ENCODE peak calls at places on chromosome 5, in eight cellular contexts. One of them, this sample, is unnamed.

GRCh38 chr5:150647275-150648251 is 7.1 kb downstream of the SYNPO start:
- DNase-seq in Calu3: no peak
- DNase-seq in skeletal muscle cell: no peak
- DNase-seq in uterus: peak
- DNase-seq in ACHN: no peak
- DNase-seq in HT1080: no peak
- DNase-seq in germinal center: no peak
- DNase-seq in HEK293T: no peak
- DNase-seq in this sample: no peak

GRCh38 chr5:145495741-145496140 is 339.4 kb downstream of the PRELID2 start:
- DNase-seq in Calu3: peak
- DNase-seq in skeletal muscle cell: peak
- DNase-seq in uterus: no peak
- DNase-seq in ACHN: peak
- DNase-seq in HT1080: peak
- DNase-seq in germinal center: no peak
- DNase-seq in HEK293T: no peak
- DNase-seq in this sample: no peak

GRCh38 chr5:126525630-126526245 is 69.3 kb downstream of the ALDH7A1 start:
- DNase-seq in Calu3: peak
- DNase-seq in skeletal muscle cell: no peak
- DNase-seq in uterus: peak
- DNase-seq in ACHN: no peak
- DNase-seq in HT1080: peak
- DNase-seq in germinal center: no peak
- DNase-seq in HEK293T: no peak
- DNase-seq in this sample: no peak

GRCh38 chr5:115296130-115296997 is at the start of gene CCDC112:
- DNase-seq in Calu3: peak
- DNase-seq in skeletal muscle cell: peak
- DNase-seq in uterus: peak
- DNase-seq in ACHN: peak
- DNase-seq in HT1080: peak
- DNase-seq in germinal center: peak
- DNase-seq in HEK293T: peak
- DNase-seq in this sample: peak

GRCh38 chr5:135184646-135185045 is 150.6 kb upstream of the PITX1 start:
- DNase-seq in Calu3: no peak
- DNase-seq in skeletal muscle cell: no peak
- DNase-seq in uterus: no peak
- DNase-seq in ACHN: no peak
- DNase-seq in HT1080: no peak
- DNase-seq in germinal center: no peak
- DNase-seq in HEK293T: no peak
- DNase-seq in this sample: no peak

GRCh38 chr5:163172540-163173337 is 264.7 kb upstream of the CCNG1 start:
- DNase-seq in Calu3: no peak
- DNase-seq in skeletal muscle cell: no peak
- DNase-seq in uterus: no peak
- DNase-seq in ACHN: no peak
- DNase-seq in HT1080: no peak
- DNase-seq in germinal center: no peak
- DNase-seq in HEK293T: no peak
- DNase-seq in this sample: no peak

GRCh38 chr5:157241483-157241882 is 24.4 kb upstream of the CYFIP2 start:
- DNase-seq in Calu3: no peak
- DNase-seq in skeletal muscle cell: no peak
- DNase-seq in uterus: no peak
- DNase-seq in ACHN: no peak
- DNase-seq in HT1080: no peak
- DNase-seq in germinal center: no peak
- DNase-seq in HEK293T: no peak
- DNase-seq in this sample: no peak

GRCh38 chr5:44714871-44715580 is 93.7 kb upstream of the MRPS30 start:
- DNase-seq in Calu3: no peak
- DNase-seq in skeletal muscle cell: no peak
- DNase-seq in uterus: no peak
- DNase-seq in ACHN: no peak
- DNase-seq in HT1080: no peak
- DNase-seq in germinal center: no peak
- DNase-seq in HEK293T: no peak
- DNase-seq in this sample: no peak

GRCh38 chr5:40904205-40904993 is 4.9 kb upstream of the C7 start:
- DNase-seq in Calu3: peak
- DNase-seq in skeletal muscle cell: peak
- DNase-seq in uterus: peak
- DNase-seq in ACHN: peak
- DNase-seq in HT1080: peak
- DNase-seq in germinal center: peak
- DNase-seq in HEK293T: peak
- DNase-seq in this sample: peak

GRCh38 chr5:154355141-154355611 is 90.6 kb upstream of the SAP30L start:
- DNase-seq in Calu3: no peak
- DNase-seq in skeletal muscle cell: no peak
- DNase-seq in uterus: no peak
- DNase-seq in ACHN: no peak
- DNase-seq in HT1080: no peak
- DNase-seq in germinal center: no peak
- DNase-seq in HEK293T: no peak
- DNase-seq in this sample: no peak

GRCh38 chr5:157434096-157434495 is 25.9 kb upstream of the NIPAL4 start:
- DNase-seq in Calu3: no peak
- DNase-seq in skeletal muscle cell: no peak
- DNase-seq in uterus: no peak
- DNase-seq in ACHN: no peak
- DNase-seq in HT1080: no peak
- DNase-seq in germinal center: no peak
- DNase-seq in HEK293T: no peak
- DNase-seq in this sample: no peak

GRCh38 chr5:9877473-9877872 is 247.3 kb upstream of the TAS2R1 start:
- DNase-seq in Calu3: no peak
- DNase-seq in skeletal muscle cell: no peak
- DNase-seq in uterus: no peak
- DNase-seq in ACHN: no peak
- DNase-seq in HT1080: no peak
- DNase-seq in germinal center: no peak
- DNase-seq in HEK293T: no peak
- DNase-seq in this sample: no peak

GRCh38 chr5:40738502-40738901 is 17.3 kb downstream of the TTC33 start:
- DNase-seq in Calu3: no peak
- DNase-seq in skeletal muscle cell: no peak
- DNase-seq in uterus: no peak
- DNase-seq in ACHN: no peak
- DNase-seq in HT1080: peak
- DNase-seq in germinal center: no peak
- DNase-seq in HEK293T: no peak
- DNase-seq in this sample: no peak

GRCh38 chr5:156479864-156480263 is 152.9 kb downstream of the SGCD start:
- DNase-seq in Calu3: no peak
- DNase-seq in skeletal muscle cell: peak
- DNase-seq in uterus: no peak
- DNase-seq in ACHN: no peak
- DNase-seq in HT1080: no peak
- DNase-seq in germinal center: no peak
- DNase-seq in HEK293T: no peak
- DNase-seq in this sample: no peak

This sample was measured in GM13976.